ENCODE peak calls at places on chromosomes 16 and 17, in five cellular contexts. H is CD8-positive, alpha-beta T cell; P is endodermal cell; S is H1; L is body of pancreas. O is an unnamed sample.

GRCh38 chr16:14179116-14179515 is 108.0 kb downstream of the MRTFB start:
- DNase-seq in H (no peak), L (no peak), S (no peak), P (no peak), O (no peak)

GRCh38 chr17:50631908-50632571 is 2.6 kb upstream of the ABCC3 start:
- DNase-seq in L (no peak), S (no peak), H (no peak), P (no peak), O (no peak)

GRCh38 chr17:76382305-76382802 is 2.1 kb upstream of the SPHK1 start:
- DNase-seq in P (peak; percentile 92), S (no peak), L (peak; percentile 74), H (no peak), O (no peak)

GRCh38 chr16:56950881-56951771 is 10.6 kb upstream of the CETP start:
- DNase-seq in L (peak; percentile 81), H (peak; percentile 43), P (peak; percentile 88), S (no peak), O (peak; percentile 66)

GRCh38 chr17:72258711-72259110 is 137.9 kb downstream of the SOX9 start:
- DNase-seq in L (no peak), H (no peak), P (no peak), S (no peak), O (no peak)

GRCh38 chr16:47713225-47713595 is 252.1 kb downstream of the PHKB start:
- DNase-seq in L (no peak), P (no peak), S (no peak), H (no peak), O (peak; percentile 81)

GRCh38 chr17:79255471-79255870 is 180.8 kb downstream of the ENGASE start:
- DNase-seq in S (no peak), L (peak; percentile 44), P (no peak), H (no peak), O (no peak)

GRCh38 chr16:1209081-1209480 is 16.0 kb downstream of the TPSG1 start:
- DNase-seq in S (no peak), L (no peak), H (no peak), P (no peak), O (no peak)

GRCh38 chr16:67857547-67858233 is 10.2 kb upstream of the CENPT start:
- DNase-seq in H (no peak), L (peak; percentile 80), S (no peak), P (peak; percentile 92), O (peak; percentile 96)

GRCh38 chr17:66777689-66778225 is 57.2 kb upstream of the CACNG5 start:
- DNase-seq in S (peak; percentile 78), P (peak; percentile 94), L (no peak), H (no peak), O (peak; percentile 27)

GRCh38 chr16:12410842-12411490 is 392.7 kb downstream of the CPPED1 start:
- DNase-seq in L (no peak), P (no peak), S (no peak), H (no peak), O (no peak)

GRCh38 chr17:15185625-15185991 is 79.5 kb downstream of the PMP22 start:
- DNase-seq in S (no peak), P (no peak), H (no peak), L (peak; percentile 69), O (peak; percentile 53)

GRCh38 chr16:29860218-29860617 is 2.8 kb downstream of the CDIPT start:
- DNase-seq in H (no peak), L (no peak), S (no peak), P (no peak), O (no peak)

GRCh38 chr16:59067207-59067606 is 333.1 kb upstream of the GOT2 start:
- DNase-seq in S (no peak), H (no peak), L (no peak), P (no peak), O (peak; percentile 33)

GRCh38 chr16:28610595-28611270 is 889 bp upstream of the SULT1A1 start:
- DNase-seq in L (no peak), P (peak; percentile 56), H (no peak), S (no peak), O (no peak)

GRCh38 chr17:30550512-30551273 is 73.5 kb downstream of the GOSR1 start:
- DNase-seq in S (no peak), H (no peak), P (peak; percentile 50), L (no peak), O (peak; percentile 34)

GRCh38 chr16:22402191-22402590 is 27.8 kb upstream of the CDR2 start:
- DNase-seq in S (no peak), L (no peak), H (no peak), P (no peak), O (no peak)

GRCh38 chr17:60065136-60065535 is 13.6 kb downstream of the HEATR6 start:
- DNase-seq in H (no peak), L (no peak), P (no peak), S (no peak), O (peak; percentile 34)

GRCh38 chr16:24834459-24835335 is 11.1 kb upstream of the SLC5A11 start:
- DNase-seq in S (no peak), P (peak; percentile 81), H (no peak), L (no peak), O (peak; percentile 59)

GRCh38 chr17:57601328-57601727 is 143.8 kb downstream of the CCDC182 start:
- DNase-seq in H (peak; percentile 17), L (no peak), P (peak; percentile 82), S (no peak), O (no peak)

GRCh38 chr16:81198635-81199034 is 39.9 kb upstream of the BCO1 start:
- DNase-seq in L (no peak), P (no peak), S (no peak), H (no peak), O (peak; percentile 10)

GRCh38 chr17:54426287-54426886 is 474.3 kb upstream of the TOM1L1 start:
- DNase-seq in P (peak; percentile 60), L (no peak), S (no peak), H (no peak), O (peak; percentile 2)

GRCh38 chr16:66661210-66661560 is 35.4 kb downstream of the CMTM4 start:
- DNase-seq in L (no peak), H (no peak), P (no peak), S (no peak), O (no peak)

GRCh38 chr16:66658860-66659190 is 37.7 kb downstream of the CMTM4 start:
- DNase-seq in S (no peak), P (no peak), L (no peak), H (no peak), O (no peak)

GRCh38 chr16:66662445-66663194 is 33.9 kb downstream of the CMTM4 start:
- DNase-seq in L (no peak), H (no peak), S (no peak), P (no peak), O (peak; percentile 60)

GRCh38 chr16:66658143-66658859 is 38.2 kb downstream of the CMTM4 start:
- DNase-seq in L (no peak), S (no peak), P (no peak), H (no peak), O (no peak)

GRCh38 chr16:66660422-66661209 is 35.9 kb downstream of the CMTM4 start:
- DNase-seq in S (no peak), L (peak; percentile 69), H (no peak), P (peak; percentile 65), O (peak; percentile 87)
- H3K4me3 ChIP-seq in S (no peak overlapping the region), L (no peak overlapping the region), H (no peak overlapping the region), P (no peak overlapping the region), O (no peak overlapping the region)

GRCh38 chr16:82738699-82739098 is 111.9 kb downstream of the CDH13 start:
- DNase-seq in L (no peak), H (no peak), P (peak; percentile 53), S (no peak), O (peak; percentile 42)
- TF ChIP-seq CTCF in L (no peak), H (no peak), P (peak; percentile 78), S (no peak), O (peak; percentile 48)

DNA sequence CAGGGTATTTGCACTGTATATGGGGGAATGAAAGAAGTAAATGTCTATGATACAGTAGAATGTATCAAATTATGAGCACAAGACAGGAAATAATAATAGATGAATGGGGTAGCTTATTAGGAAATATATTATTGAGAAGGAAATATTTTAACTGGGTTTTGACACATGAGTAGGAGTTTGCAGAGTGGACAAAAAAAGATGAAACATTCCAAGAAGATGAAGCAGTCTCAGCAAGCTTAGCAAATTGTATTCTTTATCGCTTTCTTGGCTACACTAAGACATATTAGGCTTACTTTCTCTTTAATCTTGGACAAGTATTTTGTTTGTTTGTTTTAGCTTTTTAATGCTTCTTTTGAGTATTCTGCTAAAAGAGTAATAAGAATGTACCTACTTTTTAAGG is 1.3 kb upstream of the KRTAP4-9 start:
- DNase-seq in P (no peak), L (no peak), S (no peak), H (no peak), O (no peak)
- H3K4me3 ChIP-seq in P (no peak overlapping the region), L (no peak overlapping the region), S (no peak overlapping the region), H (no peak overlapping the region), O (no peak overlapping the region)

DNA sequence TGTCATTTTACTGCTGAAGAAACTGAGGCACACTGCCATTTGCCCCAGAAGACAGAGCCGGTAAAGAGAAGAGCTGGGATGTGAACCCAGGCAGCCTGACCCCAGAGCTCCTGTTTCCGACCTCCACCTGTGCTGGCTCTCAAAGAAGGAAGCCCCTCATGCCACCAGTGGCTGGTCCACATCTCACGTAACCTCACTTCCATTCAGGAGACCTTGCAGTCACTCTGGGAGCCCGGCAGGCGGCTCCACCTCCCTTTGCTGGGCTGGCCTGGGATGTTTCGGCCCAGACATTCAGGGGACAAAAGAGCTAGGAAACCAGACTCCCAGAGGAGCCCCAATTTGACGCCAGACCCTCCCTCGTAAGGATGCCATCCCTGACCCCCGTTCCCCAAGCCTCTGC is 2.9 kb downstream of the TAF1C start:
- DNase-seq in H (no peak), L (no peak), P (no peak), S (no peak), O (no peak)
- TF ChIP-seq CTCF in H (no peak), L (no peak), P (peak; percentile 35), S (no peak), O (peak; percentile 28)

GRCh38 chr16:87437911-87438610 is 45.9 kb downstream of the MAP1LC3B start:
- DNase-seq in H (no peak), P (no peak), S (no peak), L (no peak), O (no peak)

GRCh38 chr16:87434146-87434667 is 42.1 kb downstream of the MAP1LC3B start:
- DNase-seq in S (no peak), L (no peak), P (no peak), H (no peak), O (no peak)

GRCh38 chr16:87437327-87437726 is 45.2 kb downstream of the MAP1LC3B start:
- DNase-seq in L (no peak), P (no peak), S (no peak), H (no peak), O (no peak)

GRCh38 chr16:87436225-87437172 is 44.4 kb downstream of the MAP1LC3B start:
- DNase-seq in L (no peak), H (no peak), S (no peak), P (no peak), O (peak; percentile 63)

GRCh38 chr16:87435399-87436224 is 43.5 kb downstream of the MAP1LC3B start:
- DNase-seq in H (no peak), S (no peak), L (no peak), P (no peak), O (peak; percentile 76)
- H3K4me3 ChIP-seq in H (no peak overlapping the region), S (no peak overlapping the region), L (no peak overlapping the region), P (no peak overlapping the region), O (peak overlapping the region; percentile 6)

DNA sequence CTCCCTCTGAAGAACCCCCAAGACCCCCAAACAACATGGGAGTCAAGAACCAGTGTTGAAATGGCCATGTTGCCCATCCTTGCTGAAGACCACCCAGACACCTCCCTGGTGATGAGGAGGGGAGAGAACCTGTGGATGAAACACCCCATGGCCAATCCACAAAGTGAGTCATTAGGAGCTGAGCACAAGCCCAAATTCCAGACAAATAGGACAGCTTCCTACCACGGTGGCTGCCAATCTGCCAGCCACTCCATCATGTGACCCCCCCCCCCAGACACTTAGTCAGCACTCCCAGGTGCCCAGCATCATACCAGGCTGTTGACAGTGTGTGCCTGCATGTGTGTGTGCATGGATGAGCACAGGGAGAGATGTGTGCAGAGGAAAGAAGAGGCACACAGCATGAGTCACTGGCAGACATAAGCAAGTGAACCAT is 26.4 kb upstream of the RPL38 start:
- DNase-seq in L (no peak), H (no peak), P (no peak), S (no peak), O (no peak)
- TF ChIP-seq CTCF in L (no peak), H (no peak), P (no peak), S (no peak), O (no peak)